ENCODE peak calls at places on chromosomes 16 and 17, in ten cellular contexts. E is GM10248; V is stimulated activated CD4-positive, alpha-beta T cell treated with anti-CD3 and anti-CD28 coated beads, TNF-alpha, amount 100 ng/mL, for 48 hours; A is GM04504; T is lung; Z is breast epithelium; O is T-helper 9 cell; C is CD4-positive, alpha-beta T cell; W is NCI-H82; M is amygdala. F is an unnamed sample.

GRCh38 chr17:14434506-14434905 is 133.6 kb downstream of the HS3ST3B1 start:
- DNase-seq in E (no peak), M (no peak), W (no peak), Z (no peak), T (no peak), C (no peak), V (no peak), O (no peak), A (no peak), F (no peak)

GRCh38 chr17:78294776-78295175 is 63.3 kb downstream of the TMEM235 start:
- DNase-seq in O (no peak), T (no peak), W (no peak), A (no peak), M (no peak), C (no peak), V (no peak), Z (no peak), E (no peak), F (no peak)

GRCh38 chr17:36468903-36469635 is 17.4 kb upstream of the ZNHIT3 start:
- DNase-seq in M (no peak), E (no peak), O (no peak), A (no peak), Z (no peak), T (no peak), C (no peak), W (peak; percentile 20), V (no peak), F (no peak)

GRCh38 chr17:15431201-15431600 is 36.2 kb downstream of the CDRT4 start:
- DNase-seq in C (no peak), W (peak; percentile 86), M (no peak), E (no peak), A (no peak), Z (no peak), V (no peak), T (no peak), O (no peak), F (no peak)

GRCh38 chr17:49488612-49489011 is 6.5 kb upstream of the NGFR start:
- DNase-seq in W (no peak), C (no peak), M (no peak), E (no peak), T (no peak), O (no peak), V (no peak), Z (no peak), A (no peak), F (no peak)

GRCh38 chr17:81437221-81437651 is 42.0 kb downstream of the BAHCC1 start:
- DNase-seq in T (no peak), V (no peak), C (no peak), A (no peak), Z (no peak), M (no peak), O (no peak), E (no peak), W (no peak), F (no peak)

GRCh38 chr16:69620564-69620963 is 54.8 kb downstream of the NFAT5 start:
- DNase-seq in T (no peak), C (no peak), M (no peak), V (no peak), E (no peak), O (no peak), W (no peak), Z (no peak), A (no peak), F (no peak)

GRCh38 chr16:27759301-27759871 is 209.4 kb downstream of the KATNIP start:
- DNase-seq in V (no peak), T (no peak), E (no peak), C (no peak), Z (no peak), A (no peak), W (no peak), M (no peak), O (no peak), F (no peak)

GRCh38 chr17:47850692-47851573 is at the start of gene SP6:
- DNase-seq in T (peak; percentile 81), C (peak; percentile 34), A (no peak), Z (peak; percentile 85), V (peak; percentile 35), W (peak; percentile 62), O (peak; percentile 51), M (no peak), E (peak; percentile 70), F (peak; percentile 69)

GRCh38 chr17:46202482-46202881 is 9.3 kb upstream of the KANSL1 start:
- DNase-seq in W (no peak), C (no peak), Z (no peak), T (no peak), E (no peak), A (no peak), O (no peak), V (no peak), M (no peak), F (no peak)

GRCh38 chr17:57665128-57665527 is 80.0 kb downstream of the CCDC182 start:
- DNase-seq in T (no peak), V (no peak), O (no peak), M (peak; percentile 43), A (no peak), E (no peak), Z (peak; percentile 44), W (peak; percentile 49), C (no peak), F (no peak)

GRCh38 chr17:65183736-65184135 is 46.6 kb downstream of the RGS9 start:
- DNase-seq in C (no peak), W (no peak), M (no peak), V (no peak), A (no peak), E (no peak), O (no peak), Z (no peak), T (no peak), F (no peak)

GRCh38 chr16:20402651-20403050 is 1.9 kb downstream of the PDILT start:
- DNase-seq in T (no peak), E (no peak), V (no peak), W (no peak), Z (no peak), C (no peak), M (no peak), A (no peak), O (no peak), F (no peak)

GRCh38 chr17:76273923-76274558 is 8.9 kb downstream of the UBALD2 start:
- DNase-seq in E (no peak), Z (no peak), V (no peak), W (no peak), C (no peak), M (no peak), T (no peak), A (no peak), O (no peak), F (no peak)

GRCh38 chr16:50354629-50355456 is 13.9 kb downstream of the BRD7 start:
- DNase-seq in W (peak; percentile 4), O (no peak), M (no peak), E (no peak), V (no peak), T (no peak), Z (no peak), A (no peak), C (no peak), F (peak; percentile 33)

GRCh38 chr17:76121932-76122383 is 18.4 kb upstream of the EXOC7 start:
- DNase-seq in E (no peak), T (no peak), C (no peak), A (no peak), M (no peak), W (no peak), Z (no peak), V (no peak), O (no peak), F (no peak)

GRCh38 chr16:57720142-57720575 is 15.4 kb upstream of the KATNB1 start:
- DNase-seq in M (peak; percentile 42), W (peak; percentile 61), O (no peak), E (peak; percentile 66), V (no peak), C (peak; percentile 11), A (no peak), Z (no peak), T (peak; percentile 53), F (peak; percentile 56)

GRCh38 chr17:9138161-9138717 is 116.9 kb downstream of the NTN1 start:
- DNase-seq in O (no peak), E (no peak), C (no peak), A (no peak), M (no peak), W (no peak), T (no peak), Z (no peak), V (no peak), F (no peak)

GRCh38 chr17:74417178-74418045 is 14.5 kb upstream of the GPRC5C start:
- DNase-seq in M (no peak), V (no peak), C (no peak), T (no peak), O (no peak), Z (no peak), W (peak; percentile 52), E (peak; percentile 80), A (no peak), F (no peak)

F was measured in MM.1S.